ENCODE peak calls at places on chromosomes 5 and 9, in four cellular contexts. A, Y, F and M are unnamed samples.
A peak's percentile ranks its signal among the peaks of the same experiment; 100 is the strongest.

GRCh38 chr9:34636791-34637355 is 714 bp downstream of the SIGMAR1 start:
- DNase-seq in F (no peak), Y (no peak), A (no peak), M (peak; percentile 22)

GRCh38 chr5:73893813-73894212 is 267.8 kb downstream of the ARHGEF28 start:
- DNase-seq in Y (no peak), F (no peak), A (no peak), M (no peak)

GRCh38 chr5:137733011-137733410 is 2.9 kb downstream of the KLHL3 start:
- DNase-seq in A (no peak), Y (no peak), F (no peak), M (peak; percentile 18)

GRCh38 chr5:127577458-127577857 is 60.0 kb downstream of the PRRC1 start:
- DNase-seq in F (no peak), A (no peak), Y (no peak), M (peak; percentile 20)

GRCh38 chr5:150587830-150588494 is 52.5 kb upstream of the SYNPO start:
- DNase-seq in F (no peak), A (no peak), Y (no peak), M (no peak)

GRCh38 chr9:61665829-61666228 is 476.0 kb downstream of the SPATA31A7 start:
- DNase-seq in A (no peak), Y (no peak), F (no peak), M (no peak)

GRCh38 chr5:153066281-153066680 is 424.2 kb upstream of the GRIA1 start:
- DNase-seq in Y (no peak), F (no peak), A (no peak), M (no peak)

GRCh38 chr5:8184455-8185063 is 315.6 kb downstream of the MTRR start:
- DNase-seq in A (peak; percentile 37), Y (no peak), F (peak; percentile 75), M (peak; percentile 28)

GRCh38 chr9:15304620-15305019 is 2.4 kb downstream of the TTC39B start:
- DNase-seq in F (no peak), Y (no peak), A (no peak), M (no peak)

GRCh38 chr5:127963931-127964330 is 119.6 kb upstream of the SLC12A2 start:
- DNase-seq in Y (no peak), A (no peak), F (no peak), M (peak; percentile 63)

GRCh38 chr9:111601237-111602018 is 2.0 kb upstream of the PTGR1 start:
- DNase-seq in F (no peak), A (peak; percentile 94), Y (no peak), M (peak; percentile 69)

GRCh38 chr9:70609542-70610286 is 195.3 kb upstream of the KLF9 start:
- DNase-seq in A (no peak), F (no peak), Y (no peak), M (peak; percentile 98)

GRCh38 chr5:147101654-147102053 is 133.2 kb upstream of the STK32A start:
- DNase-seq in Y (no peak), F (no peak), A (no peak), M (no peak)

GRCh38 chr5:78526049-78526525 is 122.5 kb downstream of the LHFPL2 start:
- DNase-seq in A (peak; percentile 35), F (no peak), Y (peak; percentile 48), M (peak; percentile 81)

GRCh38 chr9:36731576-36731975 is 158.9 kb downstream of the MELK start:
- DNase-seq in Y (peak; percentile 19), A (no peak), F (no peak), M (peak; percentile 74)

GRCh38 chr5:58491216-58491892 is at the start of gene GAPT:
- DNase-seq in Y (peak; percentile 9), A (no peak), F (no peak), M (no peak)
- TF ChIP-seq ELK1 in Y (no peak), A (no peak), F (no peak), M (no peak)

DNA sequence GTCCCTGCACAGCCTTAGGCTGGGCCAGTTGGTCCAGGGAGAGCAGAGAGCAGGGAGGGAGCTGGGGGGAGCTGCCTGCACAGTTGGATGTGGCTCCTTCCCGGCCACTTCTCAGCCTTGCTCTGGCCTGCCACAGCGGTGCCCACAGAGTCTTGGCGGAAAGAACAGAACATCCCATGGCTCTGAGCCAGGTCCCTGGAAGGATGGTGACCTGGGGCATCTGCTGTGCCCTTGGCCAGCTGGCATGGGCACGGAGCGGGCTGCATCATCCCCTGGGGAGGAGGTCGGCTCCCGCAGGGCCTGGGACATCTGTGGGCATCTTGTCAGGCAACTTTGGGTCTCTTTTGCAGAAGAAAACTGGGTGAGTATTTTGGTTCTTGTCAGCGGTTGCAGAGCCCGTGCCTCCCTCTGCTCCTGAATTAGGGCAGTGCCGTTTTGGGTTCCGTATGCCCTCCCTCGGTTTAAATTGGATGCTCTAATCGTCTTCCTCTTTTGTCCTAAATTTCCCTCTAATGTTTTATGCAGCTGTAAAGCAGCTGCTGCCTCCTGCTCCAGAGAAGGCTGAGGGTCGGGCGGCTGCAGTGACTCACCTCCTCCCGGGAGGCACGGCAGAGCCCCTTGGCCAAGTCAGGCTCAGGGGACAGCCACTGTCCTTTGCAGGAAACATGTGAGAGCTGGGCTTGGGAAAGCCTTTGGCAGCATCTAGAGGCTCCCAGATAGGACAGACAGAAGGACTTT is 10.5 kb upstream of the NACC2 start:
- DNase-seq in Y (no peak), F (no peak), A (no peak), M (peak; percentile 47)
- H3K4me1 ChIP-seq in Y (peaks cover 39% of the 10 kb centered on the region), F (peaks cover 47% of the 10 kb centered on the region), A (peaks cover 34% of the 10 kb centered on the region), M (peaks cover 20% of the 10 kb centered on the region)

GRCh38 chr5:131640043-131640856 is 5.2 kb upstream of the RAPGEF6 start:
- DNase-seq in Y (no peak), F (peak; percentile 36), A (no peak), M (peak; percentile 62)
- TF ChIP-seq CEBPB in Y (no peak), F (peak; percentile 45), A (no peak), M (no peak)

DNA sequence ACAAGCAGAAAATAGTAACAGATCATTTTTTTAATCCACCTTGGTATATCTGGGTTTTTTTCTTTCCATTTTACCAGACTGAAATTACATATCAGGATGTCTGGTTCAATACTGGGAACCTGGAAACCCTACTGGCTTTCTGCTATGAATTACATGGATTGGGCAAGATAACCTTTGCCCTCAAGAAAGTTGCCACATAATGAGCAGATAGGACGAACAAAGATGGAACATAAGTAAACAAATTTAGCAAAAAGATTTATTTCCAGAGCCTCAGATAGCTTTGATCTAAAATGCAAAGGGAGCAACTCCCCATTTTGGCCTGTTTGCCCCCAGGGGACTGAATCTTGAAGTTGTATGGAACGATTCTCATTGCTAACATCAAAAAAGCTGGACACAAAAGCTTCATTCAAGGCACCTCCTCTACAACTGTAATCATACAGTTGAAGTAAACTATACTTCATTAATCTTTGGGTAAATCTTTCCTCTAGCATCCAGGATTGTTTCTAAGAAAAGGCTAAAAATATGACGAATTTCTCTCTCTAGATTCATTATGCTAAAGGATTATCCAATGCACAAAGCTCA is 131.6 kb upstream of the PTGER4 start:
- DNase-seq in F (no peak), Y (no peak), A (peak; percentile 52), M (no peak)
- TF ChIP-seq ELK1 in F (no peak), Y (no peak), A (no peak), M (no peak)

DNA sequence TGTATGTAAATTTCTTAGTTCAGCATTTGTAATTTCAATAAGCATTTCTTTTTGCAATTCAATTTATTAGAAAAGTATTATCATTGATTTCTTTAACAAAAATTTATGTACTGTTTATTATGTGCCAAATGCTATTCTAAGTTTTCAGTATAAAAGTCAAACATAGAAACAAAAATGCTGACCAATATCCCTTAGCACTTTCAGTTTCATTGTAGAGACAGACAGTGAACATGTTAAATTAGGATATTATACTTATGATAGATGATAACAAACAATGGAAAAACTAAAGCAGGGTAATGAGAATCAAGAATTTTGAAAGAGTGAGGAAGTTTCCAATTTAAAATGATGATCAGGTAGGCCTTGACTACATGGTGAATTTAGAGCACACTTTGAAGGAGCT is 1106.0 kb downstream of the TAF11L14 start:
- DNase-seq in F (no peak), A (no peak), Y (no peak), M (no peak)
- H3K4me1 ChIP-seq in F (no peaks in the 10 kb centered on the region), A (peaks cover 2% of the 10 kb centered on the region), Y (peaks cover 3% of the 10 kb centered on the region), M (no peaks in the 10 kb centered on the region)

GRCh38 chr9:121736147-121736721 is 84.8 kb downstream of the DAB2IP start:
- DNase-seq in F (peak; percentile 62), A (peak; percentile 9), Y (no peak), M (peak; percentile 25)
- TF ChIP-seq CEBPB in F (no peak), A (no peak), Y (no peak), M (no peak)

DNA sequence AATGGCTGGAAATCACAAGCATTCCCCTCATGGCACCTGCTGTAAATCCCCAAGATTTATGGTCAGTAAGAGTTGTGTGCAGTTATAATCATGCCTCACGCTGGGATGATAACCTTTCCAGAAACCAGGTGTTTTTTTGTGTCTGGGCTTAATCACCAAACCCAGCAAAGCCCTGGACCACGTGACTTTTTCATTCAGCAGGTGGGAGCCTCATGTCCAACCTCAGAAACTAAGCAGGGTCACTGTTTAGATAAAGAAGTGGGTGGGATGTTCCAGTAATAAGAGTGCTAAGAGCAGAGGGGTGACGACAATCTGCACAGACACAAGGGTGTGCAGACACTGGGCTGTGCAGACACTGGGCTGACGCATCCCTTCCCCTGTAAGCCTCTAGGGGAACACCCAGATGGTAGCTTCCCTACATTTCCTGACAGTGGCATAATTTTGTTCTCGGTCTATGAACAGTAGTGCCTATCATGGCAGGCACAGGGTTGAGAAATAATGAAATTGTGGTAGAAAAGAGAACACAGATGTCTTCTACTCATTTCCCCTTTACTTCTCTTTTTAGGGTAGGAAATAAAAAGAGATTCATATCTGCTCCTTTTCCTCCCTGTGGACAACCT is 85.1 kb downstream of the SAXO1 start:
- DNase-seq in A (no peak), Y (no peak), F (no peak), M (peak; percentile 6)
- TF ChIP-seq ELK1 in A (no peak), Y (no peak), F (no peak), M (no peak)

DNA sequence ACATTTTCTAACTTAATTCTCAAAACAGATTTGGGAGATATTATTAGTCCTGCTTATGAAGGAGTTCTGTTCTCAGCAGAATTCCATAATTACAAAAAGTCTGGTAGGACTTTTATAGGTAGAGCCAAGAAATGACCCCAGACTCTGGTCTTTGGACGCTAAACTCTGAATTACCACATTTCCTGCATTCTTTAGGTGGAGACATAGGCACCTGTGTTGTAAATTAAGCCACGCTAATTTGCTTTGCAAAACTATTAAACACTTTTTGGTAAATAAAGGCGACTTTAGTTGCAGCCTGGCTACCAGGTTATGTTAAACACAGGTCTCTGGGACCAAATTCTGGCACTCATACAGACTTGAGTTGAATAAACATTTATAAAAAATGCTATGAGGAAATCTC is 77.7 kb downstream of the C9orf152 start:
- DNase-seq in Y (no peak), A (no peak), F (no peak), M (no peak)
- H3K4me1 ChIP-seq in Y (peaks cover 71% of the 10 kb centered on the region), A (peaks cover 61% of the 10 kb centered on the region), F (no peaks in the 10 kb centered on the region), M (peaks cover 46% of the 10 kb centered on the region)

GRCh38 chr5:159458217-159458711 is 128.0 kb upstream of the IL12B start:
- DNase-seq in Y (peak; percentile 88), A (no peak), F (no peak), M (no peak)
- TF ChIP-seq CEBPB in Y (peak; percentile 100), A (no peak), F (no peak), M (no peak)